ENCODE peak calls at places on chromosome 2, in four cellular contexts. V is foreskin fibroblast, B is heart left ventricle, K is HCT116. F is an unnamed sample.
A peak's percentile ranks its signal among the peaks of the same experiment; 100 is the strongest.

GRCh38 chr2:24285484-24286152 is 74.7 kb downstream of the ITSN2 start:
- DNase-seq in B (no peak), K (no peak), V (no peak), F (no peak)

GRCh38 chr2:45905643-45905969 is 254.1 kb downstream of the PRKCE start:
- DNase-seq in K (no peak), V (no peak), B (no peak), F (no peak)

GRCh38 chr2:95052301-95052700 is 26.8 kb downstream of the MAL start:
- DNase-seq in K (no peak), B (no peak), V (no peak), F (no peak)

GRCh38 chr2:141317986-141318385 is 812.8 kb downstream of the LRP1B start:
- DNase-seq in B (no peak), K (no peak), V (peak; percentile 37), F (no peak)

GRCh38 chr2:182717451-182718215 is 1.6 kb downstream of the DNAJC10 start:
- DNase-seq in B (no peak), K (no peak), V (no peak), F (no peak)

GRCh38 chr2:105849431-105850179 is 104.9 kb downstream of the NCK2 start:
- DNase-seq in K (no peak), B (no peak), V (no peak), F (no peak)

GRCh38 chr2:230913406-230913805 is 11.6 kb downstream of the GPR55 start:
- DNase-seq in K (peak; percentile 15), B (peak; percentile 25), V (peak; percentile 32), F (peak; percentile 50)

GRCh38 chr2:69545477-69545932 is 98.0 kb downstream of the AAK1 start:
- DNase-seq in K (no peak), V (no peak), B (no peak), F (no peak)

GRCh38 chr2:160279813-160280465 is 79.9 kb upstream of the ITGB6 start:
- DNase-seq in B (no peak), K (no peak), V (peak; percentile 65), F (no peak)

GRCh38 chr2:121561617-121562268 is 31.1 kb downstream of the RNU4ATAC start:
- DNase-seq in B (no peak), K (no peak), V (no peak), F (no peak)

GRCh38 chr2:237581326-237581725 is 9.2 kb downstream of the RAB17 start:
- DNase-seq in B (no peak), V (no peak), K (no peak), F (peak; percentile 34)

GRCh38 chr2:68050353-68050752 is 12.5 kb downstream of the C1D start:
- DNase-seq in K (no peak), B (no peak), V (no peak), F (no peak)

GRCh38 chr2:240249423-240250149 is 109.1 kb upstream of the OTOS start:
- DNase-seq in B (no peak), V (no peak), K (no peak), F (peak; percentile 45)

GRCh38 chr2:111117666-111118454 is 2.9 kb upstream of the BCL2L11 start:
- DNase-seq in K (no peak), V (peak; percentile 71), B (peak; percentile 47), F (peak; percentile 51)

GRCh38 chr2:44528595-44528994 is 166.8 kb downstream of the CAMKMT start:
- DNase-seq in K (no peak), V (peak; percentile 84), B (no peak), F (no peak)

GRCh38 chr2:18740428-18740827 is 151.1 kb upstream of the NT5C1B start:
- DNase-seq in V (no peak), K (no peak), B (peak; percentile 68), F (peak; percentile 46)

GRCh38 chr2:10449838-10450691 is 1.9 kb upstream of the ODC1 start:
- DNase-seq in B (no peak), V (no peak), K (no peak), F (peak; percentile 56)

GRCh38 chr2:125562924-125563323 is 1093.0 kb upstream of the GYPC start:
- DNase-seq in V (no peak), B (no peak), K (no peak), F (no peak)

GRCh38 chr2:15040429-15041084 is 408.0 kb downstream of the LRATD1 start:
- DNase-seq in B (no peak), V (no peak), K (no peak), F (no peak)

DNA sequence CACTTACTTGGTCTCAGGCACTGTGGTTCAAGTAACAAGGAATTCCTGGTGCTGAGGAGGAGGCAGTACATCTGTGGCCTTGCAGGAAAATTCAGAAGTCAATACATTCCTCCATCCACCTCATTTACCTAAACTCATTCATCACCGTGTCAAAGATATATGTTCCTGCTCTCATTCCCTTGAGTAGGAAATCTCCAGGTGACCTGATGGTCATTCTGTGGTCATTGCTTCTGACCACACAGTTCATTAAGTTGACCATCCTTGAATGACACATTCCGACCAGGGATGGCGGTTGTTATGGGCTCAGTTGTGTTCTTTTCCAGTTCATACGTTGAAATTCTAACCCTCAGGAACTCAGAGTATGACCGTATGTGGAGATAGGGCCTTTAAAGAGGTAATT is 2.1 kb upstream of the STK17B start:
- DNase-seq in K (no peak), B (no peak), V (no peak), F (no peak)
- H3K4me3 ChIP-seq in K (no peak overlapping the region), B (no peak overlapping the region), V (no peak overlapping the region), F (no peak overlapping the region)

DNA sequence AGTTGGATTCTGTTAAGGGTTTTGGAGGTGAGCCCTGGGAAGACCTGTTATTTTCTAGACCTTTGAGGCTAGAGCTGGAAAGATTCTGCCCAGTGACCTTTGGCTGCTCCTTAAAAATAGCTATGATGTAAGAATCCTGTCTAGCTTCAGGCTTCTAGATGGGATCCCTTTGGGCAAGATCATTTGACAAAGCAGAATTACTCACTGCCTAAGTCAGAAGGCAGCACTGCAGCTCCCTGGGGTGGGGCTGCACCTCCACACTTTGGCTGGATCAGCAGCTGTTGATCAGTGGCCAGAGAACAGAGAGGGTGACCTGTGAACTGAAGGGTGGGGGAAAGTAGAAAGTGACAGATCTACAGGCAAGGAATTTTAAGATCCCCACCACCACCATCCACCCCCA is 103.8 kb downstream of the ASAP2 start:
- DNase-seq in K (no peak), B (peak; percentile 60), V (peak; percentile 93), F (no peak)
- H3K4me3 ChIP-seq in K (no peak overlapping the region), B (no peak overlapping the region), V (no peak overlapping the region), F (no peak overlapping the region)

DNA sequence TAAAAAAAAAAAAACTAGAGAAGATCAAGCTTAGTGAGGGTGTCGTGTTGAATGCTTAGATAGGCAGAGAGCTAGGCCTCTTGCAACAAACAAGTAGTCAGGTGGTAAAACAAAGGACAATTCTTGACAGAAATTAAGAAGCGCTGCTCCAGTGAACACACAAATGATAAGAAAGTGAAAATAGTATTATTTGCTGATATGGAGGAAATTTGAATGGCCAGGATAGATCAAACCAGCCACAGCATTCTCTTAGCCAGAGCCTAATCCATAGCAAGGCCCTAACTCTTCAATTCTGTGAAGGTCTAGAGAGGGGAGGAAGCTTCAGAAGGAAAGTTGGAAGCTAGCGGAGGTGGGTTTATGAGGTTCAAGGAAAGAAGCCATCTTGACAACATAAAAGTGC is 121.0 kb downstream of the SNTG2 start:
- DNase-seq in B (no peak), K (no peak), V (no peak), F (no peak)
- H3K4me3 ChIP-seq in B (no peak overlapping the region), K (no peak overlapping the region), V (no peak overlapping the region), F (no peak overlapping the region)

GRCh38 chr2:113157897-113158753 is 15.6 kb upstream of the PSD4 start:
- DNase-seq in B (no peak), K (no peak), V (peak; percentile 65), F (no peak)
- H3K4me3 ChIP-seq in B (peak overlapping the region; percentile 64), K (peak overlapping the region; percentile 74), V (peak overlapping the region; percentile 58), F (peak overlapping the region; percentile 65)

GRCh38 chr2:176176233-176176632 is 12.2 kb upstream of the HOXD1 start:
- DNase-seq in K (no peak), B (no peak), V (no peak), F (no peak)

GRCh38 chr2:176177580-176178270 is 10.7 kb upstream of the HOXD1 start:
- DNase-seq in B (no peak), V (no peak), K (no peak), F (no peak)

GRCh38 chr2:176178807-176179271 is 9.6 kb upstream of the HOXD1 start:
- DNase-seq in K (no peak), B (no peak), V (no peak), F (no peak)

GRCh38 chr2:176175729-176176074 is 12.8 kb upstream of the HOXD1 start:
- DNase-seq in V (no peak), K (no peak), B (no peak), F (no peak)

DNA sequence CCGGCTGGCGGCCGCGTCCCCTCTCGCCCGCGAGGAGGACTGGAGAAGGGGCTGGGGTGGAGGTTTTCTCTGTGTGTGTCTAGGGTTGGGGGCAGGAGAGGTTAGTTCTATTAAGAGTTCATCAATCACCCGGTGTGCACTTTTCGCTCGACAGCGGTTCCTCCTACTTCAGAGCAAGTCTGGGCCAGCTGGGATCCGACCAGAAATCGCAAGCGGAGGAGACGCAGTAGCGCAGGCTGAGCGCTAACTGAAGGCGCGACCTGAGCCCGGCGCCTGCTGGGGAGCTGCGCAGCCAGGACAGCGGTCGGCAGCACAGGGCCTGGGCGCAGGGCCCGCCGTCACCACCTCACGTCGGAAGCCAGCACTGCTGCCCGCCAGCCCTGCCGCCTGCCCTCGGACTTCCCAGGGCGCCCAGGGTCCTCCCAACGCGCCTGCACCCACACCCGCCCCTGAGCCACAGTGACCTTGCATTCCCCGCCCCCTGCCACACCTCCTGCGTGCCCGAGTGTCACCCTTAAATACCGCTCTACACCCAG is 10.1 kb upstream of the HOXD1 start:
- DNase-seq in B (no peak), K (no peak), V (no peak), F (no peak)
- H3K4me3 ChIP-seq in B (peak overlapping the region; percentile 32), K (no peak overlapping the region), V (peak overlapping the region; percentile 15), F (peak overlapping the region; percentile 27)

GRCh38 chr2:16629770-16630169 is 35.9 kb downstream of the CYRIA start:
- DNase-seq in V (no peak), K (no peak), B (no peak), F (no peak)
- H3K4me3 ChIP-seq in V (no peak overlapping the region), K (no peak overlapping the region), B (no peak overlapping the region), F (no peak overlapping the region)

F was measured in lower lobe of right lung.